ENCODE peak calls at places on chromosome 3, in five cellular contexts. One of them, this sample, is unnamed.

GRCh38 chr3:66121288-66121687 is 82.6 kb upstream of the MAGI1 start:
- DNase-seq in stromal cell of bone marrow: no peak
- DNase-seq in A549: no peak
- DNase-seq in GM19239: no peak
- DNase-seq in adrenal gland: no peak
- DNase-seq in this sample: no peak

GRCh38 chr3:137020315-137020714 is 62.5 kb downstream of the IL20RB start:
- DNase-seq in GM19239: no peak
- DNase-seq in adrenal gland: no peak
- DNase-seq in stromal cell of bone marrow: no peak
- DNase-seq in A549: no peak
- DNase-seq in this sample: no peak

GRCh38 chr3:5330152-5330810 is 142.8 kb downstream of the EDEM1 start:
- DNase-seq in A549: peak; percentile 35
- DNase-seq in GM19239: no peak
- DNase-seq in stromal cell of bone marrow: no peak
- DNase-seq in adrenal gland: no peak
- DNase-seq in this sample: no peak

GRCh38 chr3:132593950-132594328 is 3.1 kb upstream of the ACKR4 start:
- DNase-seq in adrenal gland: no peak
- DNase-seq in GM19239: no peak
- DNase-seq in A549: no peak
- DNase-seq in stromal cell of bone marrow: no peak
- DNase-seq in this sample: no peak

GRCh38 chr3:14532691-14533456 is 7.3 kb downstream of the GRIP2 start:
- DNase-seq in GM19239: no peak
- DNase-seq in adrenal gland: no peak
- DNase-seq in A549: no peak
- DNase-seq in stromal cell of bone marrow: no peak
- DNase-seq in this sample: no peak

GRCh38 chr3:12662593-12663310 is 1.2 kb downstream of the RAF1 start:
- DNase-seq in A549: peak; percentile 28
- DNase-seq in GM19239: no peak
- DNase-seq in stromal cell of bone marrow: peak; percentile 13
- DNase-seq in adrenal gland: peak; percentile 65
- DNase-seq in this sample: no peak

GRCh38 chr3:71142440-71143161 is 440.9 kb downstream of the FOXP1 start:
- DNase-seq in GM19239: no peak
- DNase-seq in adrenal gland: no peak
- DNase-seq in A549: no peak
- DNase-seq in stromal cell of bone marrow: no peak
- DNase-seq in this sample: no peak

GRCh38 chr3:113035387-113035982 is 44.7 kb downstream of the GTPBP8 start:
- DNase-seq in stromal cell of bone marrow: peak; percentile 44
- DNase-seq in A549: peak; percentile 64
- DNase-seq in GM19239: peak; percentile 50
- DNase-seq in adrenal gland: peak; percentile 59
- DNase-seq in this sample: no peak

GRCh38 chr3:129702934-129703712 is 96.6 kb upstream of the PLXND1 start:
- DNase-seq in stromal cell of bone marrow: no peak
- DNase-seq in GM19239: no peak
- DNase-seq in adrenal gland: no peak
- DNase-seq in A549: no peak
- DNase-seq in this sample: no peak

GRCh38 chr3:98269846-98270245 is 5.8 kb downstream of the OR5H6 start:
- DNase-seq in A549: no peak
- DNase-seq in stromal cell of bone marrow: no peak
- DNase-seq in adrenal gland: no peak
- DNase-seq in GM19239: no peak
- DNase-seq in this sample: no peak

GRCh38 chr3:187401861-187402260 is 33.7 kb downstream of the RTP4 start:
- DNase-seq in stromal cell of bone marrow: no peak
- DNase-seq in adrenal gland: no peak
- DNase-seq in A549: no peak
- DNase-seq in GM19239: no peak
- DNase-seq in this sample: no peak

GRCh38 chr3:37945803-37946530 is 44.6 kb upstream of the VILL start:
- DNase-seq in GM19239: no peak
- DNase-seq in stromal cell of bone marrow: no peak
- DNase-seq in adrenal gland: no peak
- DNase-seq in A549: peak; percentile 18
- DNase-seq in this sample: no peak

This sample was measured in hypothalamus.